ENCODE peak calls at places on chromosome 21, in nine cellular contexts. L is spleen, X is breast epithelium, Z is H54, K is thyroid gland, G is A549, B is transverse colon, Q is adrenal gland, D is suprapubic skin. J is an unnamed sample.

GRCh38 chr21:43720539-43721224 is 1.8 kb downstream of the PDXK start:
- DNase-seq in B (no peak), L (no peak), Q (no peak), K (peak; percentile 20), D (no peak), X (no peak), Z (no peak), G (no peak), J (no peak)

GRCh38 chr21:39567180-39567972 is 45.4 kb upstream of the B3GALT5 start:
- DNase-seq in D (no peak), Z (no peak), X (no peak), L (no peak), B (no peak), G (no peak), Q (no peak), K (no peak), J (no peak)

GRCh38 chr21:27423073-27423472 is 456.2 kb upstream of the ADAMTS5 start:
- DNase-seq in X (no peak), L (no peak), Q (peak; percentile 76), G (no peak), B (peak; percentile 36), D (peak; percentile 79), K (no peak), Z (peak; percentile 50), J (no peak)

GRCh38 chr21:36718951-36719501 is 20.1 kb downstream of the SIM2 start:
- DNase-seq in K (no peak), Q (no peak), B (peak; percentile 87), L (peak; percentile 70), X (no peak), Z (no peak), G (no peak), D (peak; percentile 65), J (peak; percentile 36)

GRCh38 chr21:21968810-21969588 is 970.8 kb downstream of the NCAM2 start:
- DNase-seq in B (no peak), Q (no peak), L (no peak), D (no peak), K (no peak), Z (peak; percentile 2), G (no peak), X (no peak), J (no peak)

GRCh38 chr21:32414579-32415358 is 2.3 kb downstream of the EVA1C start:
- DNase-seq in L (no peak), X (no peak), Z (no peak), K (peak; percentile 13), G (no peak), Q (peak; percentile 53), D (peak; percentile 29), B (no peak), J (peak; percentile 41)

GRCh38 chr21:18764720-18765119 is 361.1 kb upstream of the TMPRSS15 start:
- DNase-seq in B (no peak), Z (no peak), K (no peak), X (no peak), Q (no peak), D (no peak), L (no peak), G (no peak), J (no peak)

GRCh38 chr21:38244885-38245869 is 11.6 kb upstream of the KCNJ15 start:
- DNase-seq in G (peak; percentile 8), B (no peak), Q (no peak), D (no peak), Z (peak; percentile 61), L (no peak), X (no peak), K (no peak), J (no peak)

GRCh38 chr21:28884481-28884880 is 108.2 kb downstream of the LTN1 start:
- DNase-seq in G (no peak), Q (no peak), B (no peak), L (no peak), D (no peak), Z (no peak), X (no peak), K (no peak), J (no peak)

GRCh38 chr21:28885853-28886177 is 106.9 kb downstream of the LTN1 start:
- DNase-seq in Q (no peak), Z (no peak), K (no peak), B (no peak), L (no peak), X (no peak), G (no peak), D (no peak), J (no peak)

GRCh38 chr21:28882345-28882744 is 110.3 kb downstream of the LTN1 start:
- DNase-seq in Z (no peak), Q (no peak), D (no peak), X (no peak), K (no peak), B (no peak), L (no peak), G (no peak), J (no peak)

GRCh38 chr21:28883931-28884330 is 108.7 kb downstream of the LTN1 start:
- DNase-seq in L (no peak), K (no peak), X (no peak), G (no peak), Z (no peak), D (no peak), Q (no peak), B (no peak), J (peak; percentile 36)

GRCh38 chr21:28884976-28885852 is 107.5 kb downstream of the LTN1 start:
- DNase-seq in D (peak; percentile 94), Z (peak; percentile 89), L (peak; percentile 98), G (peak; percentile 81), B (peak; percentile 90), Q (peak; percentile 89), X (peak; percentile 73), K (peak; percentile 83), J (peak; percentile 96)
- TF ChIP-seq POLR2A in D (peak; percentile 54), Z (peak; percentile 96), L (peak; percentile 50), G (peak; percentile 89), B (peak; percentile 74), Q (peak; percentile 54), X (peak; percentile 52), K (peak; percentile 81), J (peak; percentile 91)

GRCh38 chr21:45365608-45366241 is 39.2 kb upstream of the COL18A1 start:
- DNase-seq in B (no peak), Q (no peak), K (no peak), L (no peak), G (peak; percentile 67), Z (peak; percentile 89), X (no peak), D (no peak), J (no peak)

GRCh38 chr21:45365186-45365607 is 39.8 kb upstream of the COL18A1 start:
- DNase-seq in X (no peak), D (no peak), Q (no peak), G (no peak), L (no peak), Z (no peak), B (no peak), K (no peak), J (no peak)

GRCh38 chr21:45362748-45363145 is 42.2 kb upstream of the COL18A1 start:
- DNase-seq in K (no peak), Z (no peak), B (no peak), X (no peak), Q (no peak), L (no peak), D (no peak), G (no peak), J (no peak)

GRCh38 chr21:45364464-45365185 is 40.3 kb upstream of the COL18A1 start:
- DNase-seq in D (no peak), G (peak; percentile 48), K (peak; percentile 27), Z (peak; percentile 63), B (no peak), L (no peak), X (no peak), Q (no peak), J (no peak)

DNA sequence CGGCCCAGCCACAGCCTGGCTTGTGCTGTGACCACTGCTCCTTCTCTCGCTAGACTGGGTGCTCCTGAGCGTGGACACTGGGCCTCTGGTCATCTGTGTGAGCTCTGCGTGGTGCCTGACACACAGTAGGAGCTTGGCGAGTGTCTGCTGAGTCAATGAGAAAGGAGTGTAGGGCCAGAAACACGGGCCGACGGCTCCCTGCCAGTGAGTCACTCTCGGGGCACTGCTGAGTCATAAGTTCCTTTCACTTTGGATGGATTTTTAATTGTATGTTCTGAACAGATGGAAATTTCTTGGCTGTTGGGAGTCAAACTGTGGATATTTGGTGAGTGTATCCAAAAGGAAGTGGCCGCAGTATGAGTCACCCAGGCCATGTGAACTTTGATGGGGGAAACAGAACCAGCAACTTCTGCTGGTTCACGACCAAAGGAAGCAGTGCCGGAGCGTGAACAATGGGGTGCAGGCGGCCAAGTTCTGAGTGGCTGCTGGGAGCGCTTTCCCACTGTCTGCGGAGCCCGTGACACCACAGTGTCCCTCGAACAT is 41.0 kb upstream of the COL18A1 start:
- DNase-seq in B (peak; percentile 66), L (no peak), K (peak; percentile 86), G (peak; percentile 86), Z (peak; percentile 98), Q (peak; percentile 95), X (peak; percentile 70), D (peak; percentile 91), J (peak; percentile 44)
- TF ChIP-seq POLR2A in B (no peak), L (no peak), K (peak; percentile 12), G (no peak), Z (peak; percentile 84), Q (peak; percentile 41), X (no peak), D (no peak), J (no peak)

GRCh38 chr21:25733859-25734653 is 648 bp downstream of the ATP5PF start:
- DNase-seq in G (no peak), Q (no peak), D (no peak), X (no peak), K (peak; percentile 13), B (no peak), Z (no peak), L (peak; percentile 94), J (peak; percentile 68)

GRCh38 chr21:25732091-25732760 is 2.5 kb downstream of the ATP5PF start:
- DNase-seq in K (no peak), Z (no peak), B (no peak), L (no peak), G (no peak), X (no peak), Q (no peak), D (no peak), J (no peak)

GRCh38 chr21:25735895-25736597 is 1.3 kb downstream of the GABPA start:
- DNase-seq in K (no peak), L (no peak), D (no peak), Q (no peak), X (no peak), G (no peak), B (no peak), Z (no peak), J (peak; percentile 74)

GRCh38 chr21:25735221-25735894 is 586 bp downstream of the GABPA start:
- DNase-seq in G (peak; percentile 33), B (peak; percentile 93), Z (peak; percentile 66), Q (peak; percentile 96), K (peak; percentile 92), X (peak; percentile 90), D (peak; percentile 96), L (peak; percentile 97), J (peak; percentile 96)

GRCh38 chr21:25734654-25735220 is at the start of the genes ATP5PF and GABPA:
- DNase-seq in K (peak; percentile 98), X (peak; percentile 97), G (peak; percentile 53), L (peak; percentile 99), D (peak; percentile 98), Q (peak; percentile 99), B (peak; percentile 98), Z (peak; percentile 89), J (peak; percentile 99)
- TF ChIP-seq POLR2A in K (peak; percentile 84), X (peak; percentile 73), G (peak; percentile 75), L (peak; percentile 53), D (peak; percentile 67), Q (peak; percentile 91), B (peak; percentile 96), Z (peak; percentile 87), J (peak; percentile 88)

DNA sequence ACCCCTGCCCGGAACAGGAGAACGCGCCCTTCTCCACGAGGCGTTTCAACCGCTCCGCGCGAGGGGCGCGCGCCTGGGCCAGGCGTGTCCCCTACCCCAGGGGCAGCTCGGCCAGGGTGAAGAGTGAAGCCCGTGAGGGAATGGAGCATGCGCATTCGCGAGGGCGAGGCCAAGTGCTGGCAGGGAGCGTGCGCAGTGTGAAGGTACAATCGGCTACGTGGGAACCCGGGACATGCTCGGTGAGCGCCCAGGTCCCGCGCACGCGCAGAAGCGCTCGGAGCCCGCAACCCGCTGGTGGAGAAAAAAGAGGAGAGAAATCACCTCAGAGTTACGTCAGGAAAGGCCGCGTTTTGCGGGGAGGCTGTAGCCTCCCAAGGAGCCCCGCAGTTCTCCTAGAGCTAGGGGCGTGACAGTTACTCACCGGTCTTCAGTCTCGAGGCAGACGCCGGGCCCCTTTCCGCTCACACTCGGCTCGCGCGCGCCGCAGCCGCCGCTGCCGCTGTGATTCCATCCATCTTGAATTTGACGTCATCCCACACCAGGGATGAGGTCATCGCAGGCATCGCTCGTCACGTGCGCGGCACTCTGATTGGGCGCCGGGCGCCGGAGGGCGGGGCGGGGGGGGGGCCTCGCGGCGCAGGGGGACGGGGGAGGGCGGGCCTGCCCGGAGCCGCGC is at the start of gene ZBTB21:
- DNase-seq in Z (peak; percentile 99), L (peak; percentile 99), D (peak; percentile 99), X (peak; percentile 98), G (peak; percentile 79), K (peak; percentile 99), Q (peak; percentile 99), B (peak; percentile 99), J (peak; percentile 97)
- TF ChIP-seq POLR2A in Z (peak; percentile 88), L (peak; percentile 89), D (peak; percentile 52), X (peak; percentile 61), G (peak; percentile 81), K (peak; percentile 96), Q (peak; percentile 99), B (peak; percentile 95), J (peak; percentile 87)